ENCODE peak calls at places on chromosomes 3 and 15, in eight cellular contexts. K is frontal cortex, B is GM04504, U is HuH-7, E is non-pigmented ciliary epithelial cell, Q is PC-3, N is fibroblast of lung, G is RWPE1. V is an unnamed sample.

GRCh38 chr3:108073712-108074431 is 17.0 kb downstream of the CD47 start:
- DNase-seq in K (no peak), B (no peak), U (no peak), E (no peak), Q (peak; percentile 14), N (no peak), G (no peak), V (no peak)

GRCh38 chr15:69951511-69952209 is 146.1 kb downstream of the TLE3 start:
- DNase-seq in K (no peak), B (no peak), U (no peak), E (no peak), Q (peak; percentile 23), N (no peak), G (peak; percentile 20), V (no peak)

GRCh38 chr3:115790759-115791158 is 167.4 kb downstream of the GAP43 start:
- DNase-seq in K (peak; percentile 26), B (peak; percentile 77), U (peak; percentile 69), E (peak; percentile 98), Q (peak; percentile 98), N (peak; percentile 100), G (peak; percentile 94), V (peak; percentile 90)

GRCh38 chr3:156675744-156676466 is 1.5 kb downstream of the TIPARP start:
- DNase-seq in K (no peak), B (peak; percentile 84), U (no peak), E (peak; percentile 65), Q (peak; percentile 99), N (peak; percentile 86), G (peak; percentile 77), V (peak; percentile 86)

GRCh38 chr3:151404316-151404715 is 19.8 kb upstream of the P2RY12 start:
- DNase-seq in K (no peak), B (peak; percentile 51), U (no peak), E (no peak), Q (peak; percentile 23), N (peak; percentile 84), G (no peak), V (no peak)

GRCh38 chr3:49772703-49773102 is 13.6 kb downstream of the IP6K1 start:
- DNase-seq in K (no peak), B (no peak), U (no peak), E (no peak), Q (no peak), N (no peak), G (no peak), V (no peak)

GRCh38 chr15:33516563-33516962 is 205.8 kb downstream of the RYR3 start:
- DNase-seq in K (no peak), B (no peak), U (no peak), E (no peak), Q (no peak), N (no peak), G (no peak), V (no peak)

GRCh38 chr3:168467085-168467714 is 371.5 kb upstream of the GOLIM4 start:
- DNase-seq in K (no peak), B (no peak), U (no peak), E (peak; percentile 11), Q (peak; percentile 64), N (peak; percentile 33), G (no peak), V (no peak)

GRCh38 chr3:31048143-31048542 is 153.7 kb upstream of the GADL1 start:
- DNase-seq in K (no peak), B (no peak), U (no peak), E (no peak), Q (peak; percentile 51), N (no peak), G (no peak), V (no peak)

GRCh38 chr15:75067123-75067854 is 43.9 kb downstream of the PPCDC start:
- DNase-seq in K (no peak), B (no peak), U (no peak), E (no peak), Q (peak; percentile 87), N (peak; percentile 84), G (peak; percentile 33), V (no peak)

GRCh38 chr3:73868688-73869315 is 244.1 kb upstream of the PDZRN3 start:
- DNase-seq in K (peak; percentile 42), B (peak; percentile 17), U (peak; percentile 1), E (peak; percentile 11), Q (peak; percentile 49), N (peak; percentile 11), G (peak; percentile 20), V (peak; percentile 27)

GRCh38 chr3:37262816-37263393 is 88.5 kb upstream of the LRRFIP2 start:
- DNase-seq in K (no peak), B (peak; percentile 15), U (no peak), E (no peak), Q (peak; percentile 92), N (peak; percentile 69), G (peak; percentile 13), V (no peak)

GRCh38 chr15:92365079-92365478 is 28.6 kb upstream of the ST8SIA2 start:
- DNase-seq in K (no peak), B (no peak), U (no peak), E (no peak), Q (no peak), N (peak; percentile 67), G (no peak), V (no peak)

GRCh38 chr3:61146010-61146569 is 105.2 kb downstream of the FHIT start:
- DNase-seq in K (no peak), B (no peak), U (no peak), E (no peak), Q (no peak), N (no peak), G (no peak), V (no peak)

GRCh38 chr3:171251842-171252241 is 208.4 kb downstream of the TNIK start:
- DNase-seq in K (no peak), B (no peak), U (no peak), E (no peak), Q (no peak), N (no peak), G (no peak), V (no peak)

GRCh38 chr15:31842532-31843195 is 187.7 kb upstream of the CHRNA7 start:
- DNase-seq in K (no peak), B (no peak), U (no peak), E (no peak), Q (no peak), N (no peak), G (no peak), V (no peak)

GRCh38 chr15:71349736-71350515 is 234.7 kb downstream of the THSD4 start:
- DNase-seq in K (no peak), B (no peak), U (no peak), E (no peak), Q (no peak), N (no peak), G (no peak), V (no peak)

GRCh38 chr15:62832231-62832630 is 210.3 kb upstream of the TPM1 start:
- DNase-seq in K (no peak), B (no peak), U (no peak), E (no peak), Q (no peak), N (no peak), G (no peak), V (no peak)

GRCh38 chr3:104291437-104291851 is 1075.3 kb upstream of the ALCAM start:
- DNase-seq in K (no peak), B (no peak), U (no peak), E (no peak), Q (no peak), N (peak; percentile 3), G (no peak), V (no peak)

GRCh38 chr3:169847896-169848295 is 21.8 kb downstream of the LRRC31 start:
- DNase-seq in K (no peak), B (no peak), U (no peak), E (no peak), Q (no peak), N (no peak), G (no peak), V (no peak)

GRCh38 chr3:184566441-184567414 is 5.1 kb downstream of the EPHB3 start:
- DNase-seq in K (no peak), B (no peak), U (no peak), E (no peak), Q (peak; percentile 67), N (no peak), G (peak; percentile 66), V (no peak)

GRCh38 chr3:13655074-13655913 is 106.4 kb downstream of the FBLN2 start:
- DNase-seq in K (peak; percentile 69), B (no peak), U (peak; percentile 96), E (no peak), Q (peak; percentile 70), N (peak; percentile 41), G (peak; percentile 52), V (no peak)

GRCh38 chr15:77181305-77182074 is 110.6 kb upstream of the TSPAN3 start:
- DNase-seq in K (no peak), B (no peak), U (no peak), E (no peak), Q (no peak), N (no peak), G (no peak), V (no peak)

GRCh38 chr3:3783155-3783554 is 16.1 kb upstream of the LRRN1 start:
- DNase-seq in K (no peak), B (no peak), U (no peak), E (no peak), Q (no peak), N (no peak), G (no peak), V (no peak)

GRCh38 chr3:71053495-71053894 is 530.0 kb downstream of the FOXP1 start:
- DNase-seq in K (no peak), B (no peak), U (no peak), E (no peak), Q (no peak), N (no peak), G (no peak), V (no peak)